ENCODE peak calls at places on chromosomes 2 and 18, in four cellular contexts. I, L, P and R are unnamed samples.

GRCh38 chr2:171056307-171056706 is 104.4 kb downstream of the TLK1 start:
- DNase-seq in I (no peak), L (peak), P (no peak), R (no peak)

GRCh38 chr2:205731521-205731965 is 49.2 kb downstream of the NRP2 start:
- DNase-seq in I (no peak), L (peak), P (no peak), R (no peak)

GRCh38 chr2:43132523-43133301 is 93.7 kb downstream of the ZFP36L2 start:
- DNase-seq in I (peak), L (no peak), P (no peak), R (no peak)

GRCh38 chr2:3669656-3670055 is 11.7 kb downstream of the ALLC start:
- DNase-seq in I (peak), L (no peak), P (no peak), R (no peak)

GRCh38 chr2:134234535-134234934 is 19.3 kb upstream of the MGAT5 start:
- DNase-seq in I (no peak), L (no peak), P (no peak), R (no peak)

GRCh38 chr18:80009661-80010550 is 21.5 kb upstream of the TXNL4A start:
- DNase-seq in I (no peak), L (peak), P (peak), R (peak)

GRCh38 chr2:9554841-9555337 is 741 bp downstream of the ADAM17 start:
- DNase-seq in I (peak), L (peak), P (no peak), R (no peak)

GRCh38 chr2:201130524-201131186 is 14.7 kb downstream of the CFLAR start:
- DNase-seq in I (no peak), L (peak), P (no peak), R (peak)

GRCh38 chr2:97957432-97958183 is 38.1 kb downstream of the TMEM131 start:
- DNase-seq in I (no peak), L (no peak), P (no peak), R (no peak)

GRCh38 chr18:48827321-48828200 is 123.2 kb downstream of the SMAD7 start:
- DNase-seq in I (peak), L (peak), P (no peak), R (peak)

GRCh38 chr2:159381574-159381973 is 95.1 kb upstream of the WDSUB1 start:
- DNase-seq in I (peak), L (no peak), P (no peak), R (no peak)

GRCh38 chr2:156322103-156322671 is 10.3 kb downstream of the NR4A2 start:
- DNase-seq in I (no peak), L (no peak), P (no peak), R (no peak)

GRCh38 chr2:43717323-43717722 is 41.1 kb upstream of the C1GALT1C1L start:
- DNase-seq in I (no peak), L (no peak), P (no peak), R (no peak)

GRCh38 chr2:39099820-39100728 is 20.8 kb downstream of the SOS1 start:
- DNase-seq in I (no peak), L (peak), P (no peak), R (no peak)

GRCh38 chr2:148885988-148886387 is 11.0 kb downstream of the KIF5C start:
- DNase-seq in I (no peak), L (no peak), P (no peak), R (no peak)

GRCh38 chr2:26555246-26556133 is 77.6 kb upstream of the OTOF start:
- DNase-seq in I (no peak), L (peak), P (no peak), R (no peak)

GRCh38 chr2:149894760-149895159 is 307.2 kb upstream of the MMADHC start:
- DNase-seq in I (no peak), L (no peak), P (no peak), R (peak)

GRCh38 chr2:237873382-237873781 is 14.0 kb downstream of the RAMP1 start:
- DNase-seq in I (peak), L (no peak), P (no peak), R (no peak)

GRCh38 chr2:91477731-91478672 is 2786.5 kb downstream of the RPIA start:
- DNase-seq in I (peak), L (peak), P (peak), R (no peak)

GRCh38 chr18:26386002-26386401 is 159.8 kb downstream of the TAF4B start:
- DNase-seq in I (no peak), L (peak), P (no peak), R (no peak)

GRCh38 chr2:29767606-29768335 is 153.6 kb downstream of the ALK start:
- DNase-seq in I (no peak), L (no peak), P (no peak), R (no peak)

GRCh38 chr2:237920673-237921072 is 46.1 kb upstream of the UBE2F start:
- DNase-seq in I (no peak), L (no peak), P (no peak), R (no peak)

GRCh38 chr18:78192044-78192443 is 787.6 kb upstream of the SALL3 start:
- DNase-seq in I (no peak), L (no peak), P (no peak), R (no peak)

GRCh38 chr2:189199797-189200196 is 20.2 kb upstream of the COL5A2 start:
- DNase-seq in I (no peak), L (no peak), P (no peak), R (no peak)

GRCh38 chr2:11904029-11904428 is 157.6 kb downstream of the LPIN1 start:
- DNase-seq in I (peak), L (no peak), P (no peak), R (no peak)

GRCh38 chr2:201263774-201264173 is 3.4 kb downstream of the CASP8 start:
- DNase-seq in I (no peak), L (no peak), P (no peak), R (no peak)

GRCh38 chr2:181309576-181309975 is 147.6 kb upstream of the ITGA4 start:
- DNase-seq in I (no peak), L (no peak), P (no peak), R (no peak)

GRCh38 chr18:44778788-44779187 is 98.1 kb downstream of the SETBP1 start:
- DNase-seq in I (no peak), L (no peak), P (no peak), R (no peak)

GRCh38 chr2:122300758-122301157 is 545.3 kb downstream of the TSN start:
- DNase-seq in I (no peak), L (peak), P (no peak), R (no peak)

GRCh38 chr2:215900865-215901264 is 112.5 kb downstream of the MREG start:
- DNase-seq in I (no peak), L (no peak), P (no peak), R (no peak)

GRCh38 chr2:143489135-143489534 is 359.9 kb downstream of the ARHGAP15 start:
- DNase-seq in I (no peak), L (peak), P (no peak), R (no peak)

GRCh38 chr2:186457908-186458307 is 28.2 kb upstream of the ZC3H15 start:
- DNase-seq in I (no peak), L (no peak), P (no peak), R (no peak)

GRCh38 chr18:13276530-13277520 is 58.3 kb downstream of the LDLRAD4 start:
- DNase-seq in I (peak), L (no peak), P (no peak), R (no peak)

DNA sequence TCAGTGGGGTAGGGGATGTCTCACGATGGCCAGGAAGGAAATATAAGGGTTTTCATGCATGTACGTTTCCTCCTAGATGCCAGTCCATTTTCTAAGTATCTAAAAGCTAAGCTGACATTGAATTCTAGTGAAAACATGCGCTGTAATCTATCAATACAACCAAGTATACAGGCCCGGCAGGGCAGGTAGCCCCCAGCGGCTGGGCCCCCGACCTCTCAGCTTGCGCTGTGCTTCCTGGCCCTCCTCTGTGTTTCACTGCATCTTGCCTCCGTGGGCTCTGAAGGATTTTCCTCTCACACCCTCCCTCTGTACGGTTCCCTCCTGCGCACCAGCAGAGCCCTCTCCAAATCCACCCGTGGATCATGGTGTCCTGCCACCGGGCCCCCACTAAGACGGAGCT is 524.8 kb downstream of the ZNF516 start:
- DNase-seq in I (no peak), L (no peak), P (no peak), R (no peak)
- H3K4me3 ChIP-seq in I (no peak), L (no peak), P (no peak), R (no peak)

DNA sequence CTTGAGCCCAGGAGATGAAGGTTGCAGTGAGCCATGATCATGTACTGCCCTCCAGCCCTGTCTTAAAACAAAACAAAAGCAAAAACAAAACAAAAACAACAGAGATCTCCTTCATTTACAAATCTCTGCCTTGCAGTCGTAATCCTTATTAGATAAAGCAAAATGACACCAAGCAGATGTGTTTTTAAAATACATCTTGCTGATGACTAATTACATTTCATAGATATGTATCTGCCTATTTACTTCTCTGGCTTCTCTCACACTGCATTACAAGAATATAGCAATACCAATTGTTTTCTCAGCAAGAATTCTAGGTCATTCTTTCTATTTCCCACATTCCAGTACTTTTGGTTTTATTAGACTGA is 22.8 kb downstream of the NFE2L2 start:
- DNase-seq in I (no peak), L (peak), P (no peak), R (no peak)
- H3K4me3 ChIP-seq in I (no peak), L (no peak), P (peak), R (peak)

GRCh38 chr2:46387886-46388515 is 90.8 kb downstream of the EPAS1 start:
- DNase-seq in I (no peak), L (no peak), P (no peak), R (no peak)

GRCh38 chr2:46385786-46386577 is 88.8 kb downstream of the EPAS1 start:
- DNase-seq in I (no peak), L (peak), P (no peak), R (no peak)

GRCh38 chr2:46386763-46387162 is 89.6 kb downstream of the EPAS1 start:
- DNase-seq in I (no peak), L (no peak), P (no peak), R (no peak)

GRCh38 chr2:46388873-46389272 is 90.5 kb upstream of the TMEM247 start:
- DNase-seq in I (no peak), L (no peak), P (peak), R (no peak)

GRCh38 chr2:46387292-46387691 is 90.1 kb downstream of the EPAS1 start:
- DNase-seq in I (no peak), L (no peak), P (no peak), R (no peak)
- H3K4me3 ChIP-seq in I (no peak), L (no peak), P (no peak), R (no peak)

GRCh38 chr2:239445771-239446524 is 45.1 kb upstream of the HDAC4 start:
- DNase-seq in I (no peak), L (peak), P (no peak), R (no peak)

GRCh38 chr2:239442192-239442591 is 41.4 kb upstream of the HDAC4 start:
- DNase-seq in I (no peak), L (no peak), P (no peak), R (no peak)

GRCh38 chr2:239443102-239443620 is 42.3 kb upstream of the HDAC4 start:
- DNase-seq in I (no peak), L (no peak), P (no peak), R (no peak)

GRCh38 chr2:239443666-239444567 is 43.1 kb upstream of the HDAC4 start:
- DNase-seq in I (no peak), L (peak), P (no peak), R (no peak)

GRCh38 chr2:239444626-239445625 is 44.1 kb upstream of the HDAC4 start:
- DNase-seq in I (no peak), L (peak), P (no peak), R (no peak)
- H3K4me3 ChIP-seq in I (no peak), L (no peak), P (no peak), R (no peak)

GRCh38 chr2:222307978-222308479 is 9.2 kb upstream of the PAX3 start:
- DNase-seq in I (no peak), L (no peak), P (no peak), R (no peak)

GRCh38 chr2:222307138-222307756 is 8.4 kb upstream of the PAX3 start:
- DNase-seq in I (peak), L (no peak), P (no peak), R (no peak)

GRCh38 chr2:222305510-222306392 is 7.0 kb upstream of the PAX3 start:
- DNase-seq in I (peak), L (no peak), P (no peak), R (no peak)

GRCh38 chr2:222304737-222305509 is 6.1 kb upstream of the PAX3 start:
- DNase-seq in I (no peak), L (no peak), P (no peak), R (no peak)

GRCh38 chr2:222306393-222307137 is 7.8 kb upstream of the PAX3 start:
- DNase-seq in I (no peak), L (no peak), P (no peak), R (no peak)
- H3K4me3 ChIP-seq in I (peak), L (peak), P (peak), R (peak)

GRCh38 chr18:46601338-46601908 is 55.6 kb downstream of the LOXHD1 start:
- DNase-seq in I (no peak), L (no peak), P (no peak), R (no peak)
- H3K4me3 ChIP-seq in I (no peak), L (no peak), P (peak), R (peak)

GRCh38 chr2:19348692-19349091 is 9.7 kb downstream of the OSR1 start:
- DNase-seq in I (no peak), L (no peak), P (no peak), R (no peak)

GRCh38 chr2:19350678-19351401 is 7.6 kb downstream of the OSR1 start:
- DNase-seq in I (no peak), L (no peak), P (no peak), R (no peak)

GRCh38 chr2:19351499-19351898 is 6.9 kb downstream of the OSR1 start:
- DNase-seq in I (no peak), L (no peak), P (no peak), R (no peak)

GRCh38 chr2:19351914-19352697 is 6.3 kb downstream of the OSR1 start:
- DNase-seq in I (no peak), L (no peak), P (no peak), R (no peak)

DNA sequence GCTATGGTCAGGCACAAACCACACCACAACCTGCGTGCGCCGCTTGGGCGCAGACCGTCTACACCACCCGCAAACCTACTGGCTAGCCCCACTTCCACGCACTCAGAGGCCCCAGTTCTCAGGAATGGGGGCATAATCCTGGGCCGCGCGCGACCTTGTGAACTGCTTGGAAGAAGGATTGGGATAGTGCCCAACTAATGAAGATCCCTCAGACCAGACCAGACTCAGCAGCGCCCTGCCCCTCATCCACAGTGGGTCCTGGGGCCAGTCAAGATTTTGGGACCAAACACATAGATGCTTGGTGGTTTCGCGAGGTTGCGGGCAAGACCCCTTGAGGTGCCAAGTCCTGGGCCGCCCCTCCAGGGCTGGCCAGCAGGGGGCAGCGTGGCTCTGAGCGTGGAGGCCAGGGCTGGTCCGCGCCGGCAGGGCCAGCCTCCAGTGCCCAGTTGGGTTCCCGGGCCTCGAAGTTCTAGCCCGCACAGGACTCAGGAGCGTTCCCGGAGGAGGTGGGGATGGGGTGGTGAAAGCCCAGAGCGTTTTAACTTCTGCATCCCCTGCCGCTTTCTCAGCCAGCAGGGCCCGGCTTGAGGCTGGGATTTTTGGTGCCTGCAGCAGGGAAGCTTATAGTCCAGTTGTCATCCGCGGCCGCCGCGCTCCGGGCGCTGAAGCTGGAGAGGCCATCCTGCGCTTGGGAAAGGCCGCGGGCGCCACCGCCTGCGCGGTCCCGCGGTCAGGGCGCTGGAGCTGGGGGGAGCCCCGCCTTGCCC is 8.3 kb downstream of the OSR1 start:
- DNase-seq in I (peak), L (peak), P (peak), R (no peak)
- H3K4me3 ChIP-seq in I (peak), L (no peak), P (peak), R (peak)